ENCODE peak calls at places on chromosomes 13 and 19, in six cellular contexts. H, F, W, B, I and A are unnamed samples.

GRCh38 chr13:81089758-81090157 is 748.8 kb upstream of the SPRY2 start:
- DNase-seq in H (no peak), F (no peak), W (no peak), B (no peak), I (no peak), A (no peak)

GRCh38 chr19:7665076-7665475 is 3.8 kb upstream of the RETN start:
- DNase-seq in H (no peak), F (no peak), W (no peak), B (peak; percentile 73), I (no peak), A (no peak)

GRCh38 chr19:13633109-13633508 is 126.8 kb upstream of the CACNA1A start:
- DNase-seq in H (no peak), F (no peak), W (no peak), B (peak; percentile 79), I (no peak), A (no peak)

GRCh38 chr13:100883453-100883852 is 208.9 kb upstream of the TMTC4 start:
- DNase-seq in H (no peak), F (no peak), W (no peak), B (no peak), I (no peak), A (no peak)

GRCh38 chr19:58325623-58326022 is 1.2 kb upstream of the ZSCAN22 start:
- DNase-seq in H (no peak), F (no peak), W (no peak), B (peak; percentile 57), I (no peak), A (no peak)

GRCh38 chr19:13840751-13841338 is 36.1 kb upstream of the NANOS3 start:
- DNase-seq in H (no peak), F (no peak), W (no peak), B (no peak), I (no peak), A (no peak)

GRCh38 chr13:110379358-110379757 is 72.3 kb downstream of the COL4A2 start:
- DNase-seq in H (no peak), F (no peak), W (no peak), B (no peak), I (no peak), A (no peak)

GRCh38 chr19:40721140-40721486 is 4.2 kb downstream of the ITPKC start:
- DNase-seq in H (no peak), F (no peak), W (no peak), B (no peak), I (no peak), A (no peak)

GRCh38 chr13:35614666-35615065 is 138.2 kb upstream of the MAB21L1 start:
- DNase-seq in H (no peak), F (no peak), W (no peak), B (no peak), I (no peak), A (no peak)

GRCh38 chr19:3479177-3479818 is 1.0 kb downstream of the SMIM24 start:
- DNase-seq in H (no peak), F (no peak), W (peak; percentile 83), B (no peak), I (no peak), A (no peak)

GRCh38 chr13:42114278-42114677 is 65.8 kb downstream of the DGKH start:
- DNase-seq in H (no peak), F (no peak), W (no peak), B (no peak), I (no peak), A (no peak)

GRCh38 chr19:23075031-23075733 is 41.6 kb upstream of the ZNF730 start:
- DNase-seq in H (peak; percentile 51), F (no peak), W (peak; percentile 77), B (peak; percentile 72), I (peak; percentile 55), A (peak; percentile 86)

GRCh38 chr13:31638577-31638976 is 100.7 kb upstream of the RXFP2 start:
- DNase-seq in H (no peak), F (peak; percentile 51), W (no peak), B (peak; percentile 65), I (peak; percentile 8), A (no peak)

GRCh38 chr19:39590265-39590664 is 12.1 kb upstream of the LGALS13 start:
- DNase-seq in H (no peak), F (no peak), W (no peak), B (peak; percentile 5), I (no peak), A (no peak)

GRCh38 chr19:2754659-2755447 is 15.0 kb upstream of the SLC39A3 start:
- DNase-seq in H (no peak), F (no peak), W (no peak), B (no peak), I (no peak), A (no peak)

GRCh38 chr13:93200626-93201025 is 26.0 kb upstream of the GPC6 start:
- DNase-seq in H (no peak), F (no peak), W (no peak), B (no peak), I (no peak), A (no peak)

GRCh38 chr13:31528758-31529157 is 210.6 kb upstream of the RXFP2 start:
- DNase-seq in H (no peak), F (no peak), W (no peak), B (no peak), I (no peak), A (no peak)

GRCh38 chr13:98810746-98811145 is 58.3 kb upstream of the SLC15A1 start:
- DNase-seq in H (no peak), F (no peak), W (no peak), B (no peak), I (no peak), A (no peak)

GRCh38 chr19:52351512-52351911 is 15.5 kb downstream of the ZNF610 start:
- DNase-seq in H (no peak), F (no peak), W (no peak), B (no peak), I (no peak), A (no peak)

GRCh38 chr13:51278426-51279130 is 56.4 kb downstream of the FAM124A start:
- DNase-seq in H (no peak), F (no peak), W (no peak), B (no peak), I (no peak), A (no peak)

GRCh38 chr13:21124853-21125252 is 51.5 kb downstream of the SKA3 start:
- DNase-seq in H (no peak), F (no peak), W (no peak), B (peak; percentile 63), I (no peak), A (no peak)

GRCh38 chr19:49145485-49146407 is 9.4 kb downstream of the HRC start:
- DNase-seq in H (peak; percentile 82), F (no peak), W (peak; percentile 86), B (peak; percentile 71), I (peak; percentile 77), A (peak; percentile 81)
- TF ChIP-seq CTCF in H (peak; percentile 94), F (peak; percentile 97), W (peak; percentile 81), B (peak; percentile 78), I (peak; percentile 97), A (peak; percentile 92)

GRCh38 chr13:114234266-114234644 is 442 bp upstream of the CDC16 start:
- DNase-seq in H (no peak), F (no peak), W (no peak), B (no peak), I (no peak), A (no peak)

GRCh38 chr13:114235697-114236096 is 1.0 kb downstream of the CDC16 start:
- DNase-seq in H (no peak), F (no peak), W (no peak), B (no peak), I (no peak), A (no peak)

GRCh38 chr13:114237415-114238112 is 2.9 kb downstream of the CDC16 start:
- DNase-seq in H (no peak), F (no peak), W (no peak), B (no peak), I (no peak), A (no peak)

GRCh38 chr13:114236224-114236623 is 1.5 kb downstream of the CDC16 start:
- DNase-seq in H (no peak), F (no peak), W (no peak), B (no peak), I (no peak), A (no peak)

DNA sequence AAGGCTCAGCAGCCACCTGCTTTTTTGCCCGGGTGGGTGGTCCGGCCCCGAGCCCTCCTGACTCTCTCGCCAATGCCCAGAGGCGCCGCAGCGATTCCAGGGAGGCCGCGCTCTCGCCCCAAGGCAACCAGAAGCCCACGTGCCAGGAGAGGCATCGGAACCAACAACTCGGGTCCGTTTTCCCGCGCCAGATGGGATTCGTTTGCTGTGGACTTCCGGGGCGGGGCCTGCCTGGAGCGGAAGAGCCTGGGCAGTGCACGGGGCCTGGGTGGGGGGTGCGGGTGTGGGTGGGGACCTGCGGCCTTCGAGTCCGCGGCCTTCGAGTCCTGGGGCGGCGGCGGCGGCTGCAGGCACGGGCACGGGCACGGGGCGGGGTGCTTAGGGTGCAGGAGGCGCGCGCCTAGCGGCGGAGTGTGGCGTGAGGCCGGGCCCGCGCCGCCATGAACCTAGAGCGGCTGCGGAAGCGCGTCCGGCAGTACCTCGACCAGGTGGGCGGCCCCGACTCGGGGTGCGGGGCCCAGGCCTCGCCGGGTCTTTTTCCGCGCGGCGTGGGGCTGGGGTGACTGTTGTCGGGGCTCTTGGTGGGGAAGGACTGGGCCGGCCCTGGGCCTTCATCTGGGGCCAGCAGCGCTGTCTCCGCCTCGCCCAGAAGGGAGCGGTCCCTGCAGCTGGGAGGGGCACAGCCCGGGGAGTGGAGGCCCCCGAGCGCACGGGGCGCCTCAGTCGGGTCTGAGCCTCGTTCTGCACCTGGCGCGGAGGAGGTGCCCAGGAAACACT is at the start of gene CDC16:
- DNase-seq in H (peak; percentile 95), F (peak; percentile 22), W (peak; percentile 94), B (peak; percentile 89), I (peak; percentile 93), A (peak; percentile 89)
- TF ChIP-seq CTCF in H (peak; percentile 32), F (no peak), W (no peak), B (no peak), I (peak; percentile 10), A (no peak)

GRCh38 chr19:29119582-29119981 is 93.4 kb downstream of the UQCRFS1 start:
- DNase-seq in H (no peak), F (no peak), W (no peak), B (no peak), I (no peak), A (no peak)
- TF ChIP-seq CTCF in H (no peak), F (peak; percentile 30), W (no peak), B (peak; percentile 19), I (no peak), A (no peak)

DNA sequence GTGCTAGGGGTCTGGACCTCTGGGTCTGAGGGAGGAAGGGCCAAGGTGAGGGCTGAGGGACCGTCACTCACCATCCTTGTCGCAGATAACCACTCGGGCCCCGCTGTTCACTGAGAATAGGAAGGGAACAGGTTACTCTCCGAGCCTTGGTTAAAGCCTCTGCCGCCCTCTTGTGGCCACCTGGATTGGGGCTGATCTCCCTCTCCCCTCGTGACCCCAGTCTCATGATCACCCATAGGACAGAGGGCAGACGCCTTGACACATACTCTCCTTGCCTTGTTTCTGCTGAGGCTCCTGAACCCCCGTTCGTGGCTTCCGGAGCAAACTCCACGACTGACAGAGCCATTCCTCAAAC is 580 bp downstream of the HSD17B14 start:
- DNase-seq in H (peak; percentile 95), F (peak; percentile 20), W (peak; percentile 90), B (peak; percentile 71), I (peak; percentile 93), A (peak; percentile 83)
- TF ChIP-seq CTCF in H (peak; percentile 90), F (peak; percentile 92), W (peak; percentile 88), B (peak; percentile 89), I (peak; percentile 94), A (peak; percentile 89)

DNA sequence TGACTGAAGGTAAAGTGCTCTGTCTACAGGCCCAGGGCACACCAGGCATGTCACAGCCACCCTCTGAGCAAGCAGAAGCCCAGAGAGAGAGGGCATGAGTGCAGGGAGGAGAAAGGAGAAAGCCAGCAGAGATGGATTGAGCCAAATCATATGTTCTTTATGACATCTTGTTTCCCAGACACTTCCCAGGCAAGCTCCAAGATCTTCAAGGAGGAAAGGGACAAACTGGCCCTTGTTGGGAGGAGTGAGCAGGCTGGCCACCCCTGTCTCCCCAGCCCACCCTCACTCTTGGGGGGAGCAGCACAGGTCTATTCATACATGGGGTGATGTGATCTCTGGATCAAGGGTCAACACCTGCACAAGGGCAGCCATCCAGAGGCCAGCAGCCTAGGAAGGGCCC is 298.8 kb downstream of the UQCRFS1 start:
- DNase-seq in H (no peak), F (no peak), W (no peak), B (no peak), I (no peak), A (no peak)
- TF ChIP-seq CTCF in H (no peak), F (no peak), W (no peak), B (no peak), I (no peak), A (no peak)